ENCODE peak calls at places on chromosomes 11 and 22, in nine cellular contexts. N is HT-29; I is CD8-positive, alpha-beta T cell; R is nephron progenitor cell; D is SJSA1; H is type B pancreatic cell; O is WERI-Rb-1; Q is SHP77 treated with DMSO at 0.1 percent for 48 hours; K is T-helper 2 cell. S is an unnamed sample.
A peak's percentile ranks its signal among the peaks of the same experiment; 100 is the strongest.

GRCh38 chr11:132058211-132058772 is 687.9 kb downstream of the NTM start:
- DNase-seq in N (no peak), I (no peak), R (no peak), D (no peak), H (no peak), O (peak; percentile 36), Q (no peak), K (no peak), S (no peak)

GRCh38 chr11:43919852-43920597 is 22.4 kb upstream of the C11orf96 start:
- DNase-seq in N (no peak), I (no peak), R (no peak), D (no peak), H (no peak), O (no peak), Q (no peak), K (no peak), S (no peak)

GRCh38 chr11:9858218-9858617 is 194.3 kb downstream of the SWAP70 start:
- DNase-seq in N (no peak), I (no peak), R (peak; percentile 12), D (no peak), H (no peak), O (no peak), Q (no peak), K (no peak), S (no peak)

GRCh38 chr22:27335102-27335660 is 466.4 kb downstream of the MN1 start:
- DNase-seq in N (no peak), I (no peak), R (no peak), D (no peak), H (no peak), O (no peak), Q (no peak), K (no peak), S (no peak)

GRCh38 chr11:2220173-2220771 is 48.7 kb upstream of the TH start:
- DNase-seq in N (no peak), I (no peak), R (no peak), D (no peak), H (no peak), O (no peak), Q (no peak), K (no peak), S (no peak)

GRCh38 chr22:21450320-21450831 is 16.8 kb upstream of the TMEM191C start:
- DNase-seq in N (no peak), I (no peak), R (peak; percentile 31), D (no peak), H (peak; percentile 64), O (no peak), Q (no peak), K (no peak), S (no peak)

GRCh38 chr11:45173064-45173463 is 26.6 kb downstream of the PRDM11 start:
- DNase-seq in N (no peak), I (no peak), R (no peak), D (no peak), H (no peak), O (no peak), Q (no peak), K (no peak), S (no peak)

GRCh38 chr22:40181323-40181722 is 3.6 kb downstream of the TNRC6B start:
- DNase-seq in N (no peak), I (no peak), R (no peak), D (no peak), H (no peak), O (no peak), Q (no peak), K (no peak), S (no peak)

GRCh38 chr11:123531325-123531724 is 101.3 kb downstream of the GRAMD1B start:
- DNase-seq in N (no peak), I (no peak), R (no peak), D (no peak), H (no peak), O (no peak), Q (no peak), K (no peak), S (no peak)

GRCh38 chr22:48784701-48785503 is 1042.8 kb downstream of the BRD1 start:
- DNase-seq in N (no peak), I (no peak), R (no peak), D (no peak), H (no peak), O (no peak), Q (no peak), K (no peak), S (no peak)

GRCh38 chr11:3380706-3381570 is 2.0 kb upstream of the ZNF195 start:
- DNase-seq in N (no peak), I (no peak), R (peak; percentile 17), D (no peak), H (no peak), O (no peak), Q (no peak), K (no peak), S (no peak)

GRCh38 chr11:113555071-113555739 is 80.0 kb upstream of the DRD2 start:
- DNase-seq in N (no peak), I (no peak), R (no peak), D (no peak), H (no peak), O (no peak), Q (no peak), K (no peak), S (no peak)

GRCh38 chr11:13251961-13252360 is 25.6 kb upstream of the BMAL1 start:
- DNase-seq in N (no peak), I (no peak), R (no peak), D (no peak), H (no peak), O (no peak), Q (no peak), K (no peak), S (no peak)

GRCh38 chr11:116829525-116830183 is at the start of gene APOC3:
- DNase-seq in N (no peak), I (no peak), R (no peak), D (no peak), H (no peak), O (no peak), Q (no peak), K (no peak), S (no peak)

GRCh38 chr11:112503410-112503809 is 242.8 kb upstream of the PLET1 start:
- DNase-seq in N (no peak), I (no peak), R (no peak), D (no peak), H (no peak), O (no peak), Q (no peak), K (no peak), S (no peak)

GRCh38 chr11:107810875-107811274 is 47.7 kb downstream of the SLC35F2 start:
- DNase-seq in N (no peak), I (no peak), R (no peak), D (no peak), H (no peak), O (no peak), Q (no peak), K (no peak), S (no peak)

GRCh38 chr11:122765487-122766131 is 72.7 kb upstream of the CRTAM start:
- DNase-seq in N (peak; percentile 77), I (no peak), R (no peak), D (no peak), H (no peak), O (no peak), Q (no peak), K (no peak), S (no peak)

GRCh38 chr11:76772100-76772782 is 10.9 kb upstream of the TSKU start:
- DNase-seq in N (peak; percentile 27), I (no peak), R (no peak), D (no peak), H (no peak), O (no peak), Q (no peak), K (no peak), S (no peak)